ENCODE peak calls at places on chromosomes 3 and 15, in four cellular contexts. X is GM23338; R is A172; F is effector memory CD8-positive, alpha-beta T cell. G is an unnamed sample.

GRCh38 chr15:85142324-85142723 is 160.7 kb downstream of the PDE8A start:
- DNase-seq in R (peak), X (no peak), F (no peak), G (no peak)

GRCh38 chr3:128195802-128196201 is 42.5 kb downstream of the EEFSEC start:
- DNase-seq in R (no peak), F (no peak), X (no peak), G (no peak)

GRCh38 chr3:195226900-195227447 is 44.0 kb downstream of the XXYLT1 start:
- DNase-seq in R (no peak), F (no peak), X (peak), G (no peak)

GRCh38 chr3:188284455-188285212 is 130.7 kb downstream of the LPP start:
- DNase-seq in F (no peak), R (no peak), X (no peak), G (no peak)

GRCh38 chr15:52112203-52112750 is 298 bp downstream of the BCL2L10 start:
- DNase-seq in R (no peak), X (peak), F (peak), G (peak)

GRCh38 chr3:126467611-126467955 is 8.1 kb downstream of the ZXDC start:
- DNase-seq in F (no peak), R (no peak), X (no peak), G (peak)

GRCh38 chr15:45402955-45403892 is 24.9 kb upstream of the GATM start:
- DNase-seq in F (no peak), R (peak), X (peak), G (peak)

GRCh38 chr15:58608711-58609110 is 140.8 kb downstream of the ADAM10 start:
- DNase-seq in X (no peak), R (no peak), F (no peak), G (no peak)

GRCh38 chr3:85631070-85631469 is 672.3 kb downstream of the CADM2 start:
- DNase-seq in R (no peak), X (no peak), F (no peak), G (no peak)

GRCh38 chr3:119790369-119790768 is 8.5 kb downstream of the NR1I2 start:
- DNase-seq in R (no peak), X (no peak), F (no peak), G (no peak)

GRCh38 chr3:196287405-196288140 is at the start of gene PCYT1A:
- DNase-seq in F (peak), R (peak), X (peak), G (peak)

GRCh38 chr3:171776411-171776810 is 33.9 kb downstream of the PLD1 start:
- DNase-seq in R (no peak), X (no peak), F (no peak), G (no peak)

GRCh38 chr15:44790215-44790614 is 53.9 kb downstream of the TRIM69 start:
- DNase-seq in F (no peak), X (no peak), R (no peak), G (no peak)

GRCh38 chr3:67940200-67940952 is 286.0 kb upstream of the SUCLG2 start:
- DNase-seq in X (peak), R (peak), F (no peak), G (no peak)

GRCh38 chr15:41828747-41829270 is 917 bp downstream of the JMJD7 start:
- DNase-seq in X (no peak), R (no peak), F (no peak), G (no peak)

GRCh38 chr3:144028798-144029411 is 57.3 kb downstream of the DIPK2A start:
- DNase-seq in F (no peak), X (no peak), R (no peak), G (no peak)

GRCh38 chr3:138468886-138469285 is 34.5 kb downstream of the ESYT3 start:
- DNase-seq in F (no peak), R (peak), X (no peak), G (no peak)

GRCh38 chr3:39990532-39990931 is 181.1 kb downstream of the MYRIP start:
- DNase-seq in R (peak), X (peak), F (no peak), G (peak)

GRCh38 chr3:101913173-101913572 is 63.9 kb downstream of the NFKBIZ start:
- DNase-seq in F (no peak), X (no peak), R (no peak), G (no peak)

GRCh38 chr3:176514297-176514696 is 683.0 kb downstream of the TBL1XR1 start:
- DNase-seq in F (no peak), R (peak), X (peak), G (peak)

GRCh38 chr15:80234883-80235282 is 17.1 kb downstream of the CTXND1 start:
- DNase-seq in R (peak), X (peak), F (peak), G (peak)

GRCh38 chr3:127409421-127410136 is 121.7 kb upstream of the PRR20G start:
- DNase-seq in R (no peak), F (no peak), X (no peak), G (no peak)

GRCh38 chr3:165638066-165638465 is 199.2 kb downstream of the BCHE start:
- DNase-seq in R (peak), F (no peak), X (no peak), G (no peak)

GRCh38 chr3:48919215-48920138 is 835 bp downstream of the ARIH2 start:
- DNase-seq in F (peak), X (peak), R (peak), G (no peak)

GRCh38 chr3:167091186-167091585 is 288.9 kb downstream of the ZBBX start:
- DNase-seq in F (no peak), X (no peak), R (no peak), G (no peak)

GRCh38 chr3:152400912-152401311 is 132.2 kb downstream of the MBNL1 start:
- DNase-seq in R (peak), F (no peak), X (no peak), G (no peak)

GRCh38 chr3:64977308-64978100 is 289.7 kb upstream of the ADAMTS9 start:
- DNase-seq in F (no peak), X (peak), R (peak), G (no peak)

GRCh38 chr3:13582366-13583250 is 33.7 kb downstream of the FBLN2 start:
- DNase-seq in X (no peak), R (no peak), F (no peak), G (peak)